ENCODE peak calls at places on chromosomes 7 and 10, in six cellular contexts. B, S, E, J, V and O are unnamed samples.

GRCh38 chr10:95496246-95496911 is 64.8 kb downstream of the SORBS1 start:
- DNase-seq in B (no peak), S (no peak), E (no peak), J (no peak), V (no peak), O (no peak)

GRCh38 chr10:3477683-3478082 is 305.1 kb upstream of the PITRM1 start:
- DNase-seq in B (no peak), S (no peak), E (peak), J (no peak), V (no peak), O (no peak)

GRCh38 chr10:30819306-30820190 is 190.0 kb upstream of the LYZL2 start:
- DNase-seq in B (no peak), S (no peak), E (no peak), J (no peak), V (no peak), O (no peak)

GRCh38 chr7:46146454-46147255 is 225.6 kb upstream of the IGFBP3 start:
- DNase-seq in B (no peak), S (no peak), E (no peak), J (no peak), V (no peak), O (no peak)

GRCh38 chr7:73595358-73595757 is 17.0 kb upstream of the TBL2 start:
- DNase-seq in B (no peak), S (no peak), E (no peak), J (no peak), V (no peak), O (no peak)

GRCh38 chr10:9081253-9081652 is 1026.8 kb downstream of the GATA3 start:
- DNase-seq in B (no peak), S (no peak), E (peak), J (no peak), V (no peak), O (no peak)

GRCh38 chr7:99385564-99385963 is 11.0 kb downstream of the ARPC1B start:
- DNase-seq in B (no peak), S (no peak), E (no peak), J (no peak), V (no peak), O (no peak)

GRCh38 chr7:9242604-9243003 is 809.2 kb downstream of the NXPH1 start:
- DNase-seq in B (no peak), S (no peak), E (no peak), J (no peak), V (no peak), O (no peak)

GRCh38 chr7:37448637-37449331 is at the start of gene ELMO1:
- DNase-seq in B (peak), S (peak), E (peak), J (peak), V (peak), O (peak)

GRCh38 chr7:94056796-94057207 is 52.6 kb upstream of the BET1 start:
- DNase-seq in B (peak), S (no peak), E (peak), J (no peak), V (no peak), O (no peak)

GRCh38 chr10:132450825-132451505 is 54.0 kb downstream of the PWWP2B start:
- DNase-seq in B (no peak), S (no peak), E (no peak), J (peak), V (no peak), O (peak)

GRCh38 chr10:71832967-71833366 is 18.1 kb downstream of the PSAP start:
- DNase-seq in B (no peak), S (no peak), E (no peak), J (no peak), V (no peak), O (no peak)

GRCh38 chr10:51137741-51138529 is 63.6 kb downstream of the PRKG1 start:
- DNase-seq in B (no peak), S (no peak), E (peak), J (no peak), V (no peak), O (no peak)

GRCh38 chr10:50648935-50649227 is 25.1 kb upstream of the SGMS1 start:
- DNase-seq in B (no peak), S (no peak), E (no peak), J (no peak), V (no peak), O (no peak)

GRCh38 chr10:43352951-43353350 is 18.5 kb upstream of the FXYD4 start:
- DNase-seq in B (no peak), S (no peak), E (no peak), J (no peak), V (no peak), O (no peak)

GRCh38 chr10:124194199-124194824 is 100.9 kb upstream of the CHST15 start:
- DNase-seq in B (no peak), S (no peak), E (no peak), J (no peak), V (no peak), O (no peak)

GRCh38 chr7:107103369-107103768 is 58.9 kb downstream of the PRKAR2B start:
- DNase-seq in B (no peak), S (no peak), E (peak), J (no peak), V (no peak), O (no peak)

GRCh38 chr10:4333474-4333894 is 492.5 kb upstream of the AKR1E2 start:
- DNase-seq in B (no peak), S (no peak), E (no peak), J (no peak), V (no peak), O (no peak)

GRCh38 chr10:89785095-89785494 is 83.7 kb downstream of the KIF20B start:
- DNase-seq in B (no peak), S (no peak), E (no peak), J (no peak), V (no peak), O (no peak)

GRCh38 chr10:23343591-23344225 is 889 bp downstream of the C10orf67 start:
- DNase-seq in B (peak), S (peak), E (no peak), J (peak), V (no peak), O (peak)

GRCh38 chr7:146115665-146116451 is 743 bp upstream of the CNTNAP2 start:
- DNase-seq in B (peak), S (peak), E (peak), J (peak), V (no peak), O (peak)

GRCh38 chr10:92574545-92575377 is 868 bp upstream of the IDE start:
- DNase-seq in B (peak), S (no peak), E (peak), J (no peak), V (no peak), O (no peak)

GRCh38 chr10:8073696-8074416 is 19.4 kb downstream of the GATA3 start:
- DNase-seq in B (no peak), S (no peak), E (no peak), J (no peak), V (no peak), O (no peak)

GRCh38 chr7:24828871-24829661 is 71.8 kb upstream of the GSDME start:
- DNase-seq in B (no peak), S (no peak), E (no peak), J (no peak), V (no peak), O (no peak)

GRCh38 chr10:102831322-102832071 is 5.7 kb downstream of the CYP17A1 start:
- DNase-seq in B (no peak), S (no peak), E (peak), J (no peak), V (peak), O (no peak)

GRCh38 chr10:119190353-119190752 is 11.7 kb upstream of the PRDX3 start:
- DNase-seq in B (peak), S (no peak), E (peak), J (no peak), V (no peak), O (no peak)

GRCh38 chr10:119198438-119198837 is 8.9 kb upstream of the GRK5 start:
- DNase-seq in B (peak), S (no peak), E (no peak), J (no peak), V (no peak), O (peak)

GRCh38 chr10:99966306-99966705 is 43.4 kb downstream of the DNMBP start:
- DNase-seq in B (no peak), S (no peak), E (peak), J (no peak), V (no peak), O (no peak)

GRCh38 chr7:134553976-134554375 is 5.1 kb downstream of the AKR1B15 start:
- DNase-seq in B (peak), S (no peak), E (no peak), J (no peak), V (no peak), O (no peak)

GRCh38 chr10:76553231-76553630 is 1084.4 kb downstream of the KCNMA1 start:
- DNase-seq in B (no peak), S (no peak), E (no peak), J (no peak), V (no peak), O (no peak)

GRCh38 chr7:105387621-105388372 is 924 bp downstream of the SRPK2 start:
- DNase-seq in B (peak), S (peak), E (peak), J (peak), V (no peak), O (peak)
- TF ChIP-seq CTCF in B (peak), S (no peak), E (peak), J (no peak), V (no peak), O (no peak)

GRCh38 chr7:143130541-143130940 is 1.3 kb upstream of the PIP start:
- DNase-seq in B (no peak), S (no peak), E (no peak), J (no peak), V (no peak), O (no peak)
- TF ChIP-seq CTCF in B (no peak), S (no peak), E (no peak), J (no peak), V (no peak), O (no peak)

GRCh38 chr10:32017044-32017443 is 39.2 kb downstream of the KIF5B start:
- DNase-seq in B (no peak), S (no peak), E (no peak), J (no peak), V (no peak), O (no peak)
- TF ChIP-seq CTCF in B (no peak), S (peak), E (no peak), J (no peak), V (no peak), O (no peak)

DNA sequence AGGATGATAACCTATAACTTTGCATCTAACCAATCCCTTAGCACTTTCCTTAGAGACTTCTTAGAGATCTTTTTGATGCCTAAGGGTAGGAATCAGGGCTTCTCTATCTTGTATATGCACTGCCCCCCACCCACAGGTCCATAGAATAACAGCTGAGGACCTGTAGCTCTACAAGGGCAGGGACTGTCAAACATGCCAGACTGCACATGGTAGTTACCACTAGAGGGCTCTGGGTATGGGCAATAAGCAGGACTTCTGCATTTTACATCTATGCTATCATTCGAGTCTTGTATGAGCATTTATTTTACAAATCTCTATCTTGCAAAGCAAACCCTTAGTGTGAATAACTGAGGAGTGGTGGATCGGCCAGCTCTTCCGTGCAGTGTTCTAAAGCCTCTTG is 219.1 kb downstream of the WDR11 start:
- DNase-seq in B (peak), S (no peak), E (peak), J (no peak), V (no peak), O (no peak)
- TF ChIP-seq CTCF in B (peak), S (peak), E (peak), J (peak), V (peak), O (peak)

DNA sequence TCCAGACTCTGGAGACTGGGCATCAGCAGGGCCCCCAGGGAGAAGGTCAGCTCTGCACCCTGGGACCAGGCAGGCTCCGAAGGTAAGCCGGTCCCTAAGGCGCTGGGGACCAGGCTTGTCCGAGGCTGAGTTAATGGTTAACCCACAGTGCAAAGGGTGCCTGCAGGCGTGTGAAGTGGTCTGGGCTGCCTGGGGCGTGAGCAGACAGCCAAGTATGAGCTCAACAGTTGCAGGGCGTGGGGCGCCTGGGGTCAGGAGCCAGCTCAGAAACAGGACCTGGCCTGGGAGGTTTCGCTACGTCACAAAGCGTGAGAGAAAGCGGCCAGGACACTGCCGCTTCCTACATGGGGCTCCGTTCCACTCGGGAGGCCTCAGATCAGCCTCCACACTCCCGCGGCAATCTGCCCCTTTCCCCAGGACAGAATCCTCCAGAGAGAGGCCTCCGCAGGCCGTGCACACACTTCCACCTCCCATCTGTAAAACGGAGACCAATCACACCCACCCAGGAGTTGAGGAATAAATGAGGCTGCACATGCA is 16.0 kb downstream of the PDGFA start:
- DNase-seq in B (no peak), S (peak), E (no peak), J (peak), V (no peak), O (peak)
- TF ChIP-seq CTCF in B (no peak), S (no peak), E (no peak), J (no peak), V (no peak), O (no peak)

DNA sequence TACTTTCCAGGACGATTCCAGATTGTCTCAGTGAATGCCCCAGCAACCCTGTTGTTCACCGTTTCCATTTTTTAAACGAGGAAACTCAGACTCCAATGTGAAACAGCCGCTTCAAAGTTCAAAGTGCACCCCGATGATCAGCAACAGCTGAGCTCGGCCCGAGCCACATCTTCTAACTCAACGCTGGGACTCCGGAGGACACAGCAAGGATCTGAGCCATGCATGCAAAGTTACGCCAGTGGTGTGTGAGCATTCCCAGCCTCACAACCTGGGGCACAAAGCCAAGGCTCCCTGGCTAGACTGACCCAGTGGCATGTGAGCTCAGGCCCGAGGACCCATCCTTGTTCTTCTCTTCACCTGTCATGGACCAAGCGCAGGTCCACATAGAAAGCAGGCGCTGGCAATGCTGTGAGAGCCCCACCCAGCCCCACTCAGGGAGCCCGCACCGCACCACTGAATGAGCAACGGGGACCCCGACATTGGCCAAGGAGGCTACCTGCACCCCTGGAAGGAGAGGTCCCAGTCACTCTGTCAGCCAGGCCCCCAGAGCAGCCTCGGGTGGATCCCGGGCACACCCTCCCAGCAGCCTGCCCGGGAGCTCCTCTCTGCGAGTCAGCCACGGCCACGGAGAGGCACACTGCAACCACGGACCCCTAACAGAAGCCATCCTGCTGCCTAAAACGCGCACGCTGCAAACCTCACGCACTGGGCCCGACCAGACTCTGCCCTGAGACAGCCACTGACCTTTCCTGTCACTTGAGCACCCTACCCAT is 82.9 kb downstream of the MAD1L1 start:
- DNase-seq in B (no peak), S (no peak), E (no peak), J (peak), V (no peak), O (no peak)
- TF ChIP-seq CTCF in B (no peak), S (no peak), E (no peak), J (no peak), V (no peak), O (no peak)

GRCh38 chr10:67883710-67884312 is 645 bp upstream of the SIRT1 start:
- DNase-seq in B (no peak), S (no peak), E (no peak), J (no peak), V (no peak), O (no peak)

GRCh38 chr10:67884842-67885680 is 605 bp downstream of the SIRT1 start:
- DNase-seq in B (peak), S (peak), E (peak), J (peak), V (peak), O (peak)

DNA sequence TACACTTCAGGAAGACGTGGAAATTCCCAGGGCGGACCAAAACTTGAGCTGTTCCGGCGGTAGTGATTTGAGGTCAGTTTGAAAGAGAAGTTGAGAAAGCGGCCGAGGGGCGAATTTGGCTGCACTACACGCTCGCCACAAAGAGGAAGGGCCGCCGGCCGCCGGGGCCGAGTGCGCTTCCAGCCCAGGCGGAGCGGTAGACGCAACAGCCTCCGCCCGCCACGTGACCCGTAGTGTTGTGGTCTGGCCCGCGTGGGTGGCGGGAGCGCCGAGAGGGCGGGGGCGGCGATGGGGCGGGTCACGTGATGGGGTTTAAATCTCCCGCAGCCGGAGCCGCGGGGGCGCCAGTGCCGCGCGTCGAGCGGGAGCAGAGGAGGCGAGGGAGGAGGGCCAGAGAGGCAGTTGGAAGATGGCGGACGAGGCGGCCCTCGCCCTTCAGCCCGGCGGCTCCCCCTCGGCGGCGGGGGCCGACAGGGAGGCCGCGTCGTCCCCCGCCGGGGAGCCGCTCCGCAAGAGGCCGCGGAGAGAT is at the start of gene SIRT1:
- DNase-seq in B (peak), S (peak), E (peak), J (peak), V (peak), O (peak)
- TF ChIP-seq CTCF in B (no peak), S (no peak), E (peak), J (no peak), V (no peak), O (no peak)

DNA sequence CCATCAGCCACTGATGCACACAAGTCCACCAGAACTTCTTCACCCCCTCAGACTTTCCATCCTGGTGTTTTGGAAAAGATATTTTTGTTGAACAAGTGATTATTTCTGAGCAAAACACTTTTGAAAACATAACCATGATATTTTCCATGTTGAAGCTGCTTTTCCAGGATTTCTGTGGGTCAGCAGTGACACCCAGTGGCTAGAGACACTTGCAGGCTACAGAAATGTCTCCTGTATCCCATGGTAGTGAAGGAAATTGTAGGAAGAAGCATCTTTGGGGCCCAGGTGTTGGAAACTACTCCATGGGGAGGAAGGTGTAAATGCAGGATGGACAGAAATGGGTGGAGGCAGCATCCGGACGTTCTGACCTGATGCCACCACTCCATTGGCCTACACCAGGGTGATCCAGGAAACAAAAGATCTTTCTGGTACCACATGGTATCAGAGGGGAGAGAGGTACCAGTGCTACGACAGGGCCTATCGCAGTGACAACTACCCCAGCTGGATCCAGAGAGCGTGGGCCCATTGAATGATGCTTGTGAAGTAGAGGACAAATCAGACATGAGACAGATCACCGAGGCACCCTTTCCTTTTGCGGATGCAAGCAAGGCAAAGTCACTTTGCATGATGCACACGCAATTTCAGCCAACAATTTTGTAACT is 111.7 kb upstream of the COBL start:
- DNase-seq in B (peak), S (no peak), E (no peak), J (no peak), V (no peak), O (peak)
- TF ChIP-seq CTCF in B (peak), S (peak), E (peak), J (no peak), V (no peak), O (no peak)

GRCh38 chr7:126699707-126700106 is 553.0 kb downstream of the GRM8 start:
- DNase-seq in B (no peak), S (no peak), E (no peak), J (no peak), V (no peak), O (no peak)
- TF ChIP-seq CTCF in B (peak), S (no peak), E (no peak), J (no peak), V (no peak), O (no peak)